ENCODE peak calls at places on chromosomes 12 and 14, in seven cellular contexts. S is body of pancreas, M is endothelial cell of umbilical vein, V is HCT116, C is adrenal gland, I is transverse colon, D is IMR-90. O is an unnamed sample.

GRCh38 chr14:21617614-21618013 is 17.1 kb downstream of the OR10G2 start:
- DNase-seq in I (no peak), V (no peak), M (no peak), D (no peak), S (no peak), C (no peak), O (no peak)

GRCh38 chr12:15131462-15131861 is 89.8 kb downstream of the RERG start:
- DNase-seq in I (no peak), V (no peak), S (peak; percentile 16), D (peak; percentile 4), M (no peak), C (no peak), O (no peak)

GRCh38 chr12:68613209-68613904 is 2.7 kb downstream of the RAP1B start:
- DNase-seq in S (no peak), V (no peak), M (no peak), I (no peak), D (no peak), C (no peak), O (no peak)

GRCh38 chr14:23805761-23806160 is 147.8 kb upstream of the DHRS4 start:
- DNase-seq in V (no peak), C (no peak), S (no peak), I (no peak), M (no peak), D (no peak), O (no peak)

GRCh38 chr12:126353604-126354003 is 1288.4 kb downstream of the AACS start:
- DNase-seq in D (no peak), C (no peak), M (no peak), S (no peak), I (no peak), V (no peak), O (no peak)

GRCh38 chr12:26711569-26711968 is 121.4 kb downstream of the ITPR2 start:
- DNase-seq in I (no peak), M (no peak), S (no peak), C (no peak), V (no peak), D (no peak), O (no peak)

GRCh38 chr14:49931523-49931922 is 38.6 kb downstream of the ARF6 start:
- DNase-seq in D (no peak), M (no peak), C (no peak), V (no peak), I (no peak), S (no peak), O (no peak)

GRCh38 chr12:130097342-130097741 is 64.9 kb upstream of the FZD10 start:
- DNase-seq in V (no peak), C (no peak), S (no peak), D (no peak), M (no peak), I (no peak), O (no peak)

GRCh38 chr12:85279449-85280137 is 427 bp upstream of the ALX1 start:
- DNase-seq in D (no peak), M (peak; percentile 57), I (no peak), V (no peak), C (no peak), S (no peak), O (peak; percentile 10)

GRCh38 chr12:108346022-108346633 is 7.0 kb upstream of the CMKLR1 start:
- DNase-seq in D (no peak), M (no peak), V (no peak), C (no peak), S (no peak), I (no peak), O (no peak)

GRCh38 chr12:78037707-78038106 is 207.0 kb downstream of the NAV3 start:
- DNase-seq in V (no peak), M (no peak), D (no peak), I (no peak), C (no peak), S (no peak), O (no peak)

GRCh38 chr12:25653487-25654175 is 100.5 kb upstream of the LMNTD1 start:
- DNase-seq in C (no peak), I (no peak), M (peak; percentile 63), S (peak; percentile 23), D (no peak), V (no peak), O (peak; percentile 10)

GRCh38 chr14:89417469-89418225 is 614 bp upstream of the FOXN3 start:
- DNase-seq in D (peak; percentile 33), C (peak; percentile 63), I (peak; percentile 60), V (peak; percentile 54), S (peak; percentile 76), M (peak; percentile 49), O (peak; percentile 70)

GRCh38 chr14:95850429-95850828 is 26.2 kb upstream of the TUNAR start:
- DNase-seq in I (no peak), D (no peak), C (no peak), M (no peak), V (no peak), S (no peak), O (no peak)

DNA sequence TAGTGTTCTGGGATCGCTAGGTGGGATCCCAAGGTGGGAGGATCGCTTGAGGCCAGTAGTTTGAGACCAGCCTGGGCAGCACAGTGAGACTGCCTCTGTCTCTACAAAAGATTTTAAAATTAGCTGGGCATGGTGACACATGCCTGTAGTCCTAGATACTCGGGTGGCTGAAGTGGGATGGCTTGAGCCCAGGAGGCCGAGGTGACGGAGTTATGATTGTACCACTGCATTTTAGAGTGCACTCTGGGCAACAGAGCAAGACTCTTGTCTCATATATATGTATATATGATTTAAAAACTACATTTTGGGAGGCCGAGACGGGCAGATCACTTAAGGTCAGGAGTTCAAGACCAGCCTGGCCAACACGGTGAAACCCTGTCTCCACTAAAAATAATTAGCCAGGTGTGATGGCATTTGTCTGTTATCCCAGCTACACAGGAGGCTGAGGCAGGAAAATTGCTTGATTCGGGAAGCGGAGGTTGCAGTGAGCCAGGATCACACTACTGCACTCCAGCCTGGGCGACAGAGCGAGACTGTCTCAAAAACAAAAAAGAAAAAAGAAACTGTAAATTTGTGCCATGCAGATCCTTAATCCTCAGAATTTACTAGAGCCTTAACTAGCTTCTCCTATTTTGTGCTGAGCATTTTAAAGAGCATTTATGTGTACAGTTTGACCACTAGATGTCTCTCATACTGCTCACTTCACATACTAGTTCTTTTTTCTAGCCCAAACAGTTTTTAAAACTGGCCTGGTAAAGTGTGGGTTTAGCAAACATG is 114.8 kb downstream of the MON2 start:
- DNase-seq in D (peak; percentile 73), V (peak; percentile 38), S (no peak), I (no peak), M (peak; percentile 58), C (no peak), O (peak; percentile 75)
- H3K27ac ChIP-seq in D (no peak overlapping the region), V (no peak overlapping the region), S (no peak overlapping the region), I (no peak overlapping the region), M (no peak overlapping the region), C (no peak overlapping the region), O (peak overlapping the region; percentile 34)

GRCh38 chr12:40224439-40225291 is at the start of gene LRRK2:
- DNase-seq in M (peak; percentile 55), S (peak; percentile 86), C (peak; percentile 80), V (no peak), I (peak; percentile 74), D (peak; percentile 28), O (peak; percentile 80)
- TF ChIP-seq POLR2A in M (no peak), S (peak; percentile 88), C (peak; percentile 84), V (no peak), I (peak; percentile 73), D (no peak), O (peak; percentile 59)

GRCh38 chr12:49687941-49688340 is 19.3 kb downstream of the FMNL3 start:
- DNase-seq in I (no peak), D (no peak), V (no peak), M (no peak), C (no peak), S (no peak), O (peak; percentile 73)
- H3K27ac ChIP-seq in I (no peak overlapping the region), D (no peak overlapping the region), V (no peak overlapping the region), M (no peak overlapping the region), C (no peak overlapping the region), S (no peak overlapping the region), O (peak overlapping the region; percentile 37)

GRCh38 chr14:105888151-105888550 is 361.8 kb downstream of the TMEM121 start:
- DNase-seq in V (no peak), S (no peak), C (no peak), M (no peak), D (no peak), I (no peak), O (no peak)

GRCh38 chr14:105890474-105891220 is 364.3 kb downstream of the TMEM121 start:
- DNase-seq in V (no peak), M (no peak), D (no peak), I (peak; percentile 5), C (no peak), S (no peak), O (peak; percentile 1)

GRCh38 chr14:105891221-105891602 is 364.8 kb downstream of the TMEM121 start:
- DNase-seq in M (no peak), C (no peak), D (no peak), V (no peak), S (no peak), I (no peak), O (no peak)

GRCh38 chr14:105888784-105889665 is 362.6 kb downstream of the TMEM121 start:
- DNase-seq in S (no peak), M (no peak), C (no peak), D (no peak), I (peak; percentile 3), V (no peak), O (no peak)

GRCh38 chr14:105889666-105890473 is 363.5 kb downstream of the TMEM121 start:
- DNase-seq in I (peak; percentile 4), D (no peak), M (no peak), S (no peak), C (no peak), V (no peak), O (no peak)
- TF ChIP-seq POLR2A in I (no peak), D (no peak), M (no peak), S (no peak), C (no peak), V (no peak), O (no peak)

GRCh38 chr12:2693204-2693860 is 101.4 kb upstream of the FKBP4 start:
- DNase-seq in C (no peak), D (no peak), V (peak; percentile 8), S (no peak), M (no peak), I (no peak), O (no peak)

GRCh38 chr12:2692156-2692555 is 102.6 kb upstream of the FKBP4 start:
- DNase-seq in M (no peak), I (no peak), V (no peak), C (no peak), S (no peak), D (no peak), O (no peak)

GRCh38 chr12:2691340-2692111 is 103.2 kb upstream of the FKBP4 start:
- DNase-seq in C (no peak), V (peak; percentile 4), I (peak; percentile 45), S (no peak), M (no peak), D (no peak), O (peak; percentile 19)

GRCh38 chr12:2693980-2694379 is 100.8 kb upstream of the FKBP4 start:
- DNase-seq in M (no peak), I (no peak), S (no peak), D (no peak), V (no peak), C (no peak), O (no peak)

GRCh38 chr12:2697057-2697456 is 97.7 kb upstream of the FKBP4 start:
- DNase-seq in S (no peak), D (no peak), V (no peak), M (no peak), I (no peak), C (no peak), O (no peak)
- H3K27ac ChIP-seq in S (no peak overlapping the region), D (no peak overlapping the region), V (no peak overlapping the region), M (no peak overlapping the region), I (no peak overlapping the region), C (no peak overlapping the region), O (no peak overlapping the region)

O was measured in thyroid gland.